ENCODE peak calls at places on chromosome 12, in seven cellular contexts. R is HepG2, P is K562, Y is GM12878, T is HCT116, G is WTC11, U is H1. C is an unnamed sample.

GRCh38 chr12:34390846-34391700 is 368.8 kb downstream of the ALG10 start:
- DNase-seq in T (no peak), Y (no peak), P (no peak), G (no peak), R (no peak), U (no peak), C (no peak)

GRCh38 chr12:59833408-59833807 is 237.6 kb downstream of the SLC16A7 start:
- DNase-seq in G (no peak), U (no peak), T (no peak), P (no peak), Y (no peak), R (no peak), C (no peak)

GRCh38 chr12:57111046-57111698 is at the start of gene STAT6:
- DNase-seq in Y (no peak), G (peak), P (peak), T (no peak), U (no peak), R (peak), C (peak)

GRCh38 chr12:30980886-30981662 is 54.5 kb downstream of the TSPAN11 start:
- DNase-seq in P (no peak), T (no peak), R (no peak), G (no peak), U (no peak), Y (no peak), C (no peak)

GRCh38 chr12:95185096-95185495 is 32.2 kb downstream of the FGD6 start:
- DNase-seq in P (no peak), R (no peak), U (no peak), G (no peak), T (no peak), Y (no peak), C (no peak)

GRCh38 chr12:97164936-97165335 is 257.9 kb downstream of the NEDD1 start:
- DNase-seq in T (no peak), G (no peak), Y (no peak), R (no peak), U (no peak), P (no peak), C (no peak)

GRCh38 chr12:107356937-107357295 is 263.6 kb upstream of the CRY1 start:
- DNase-seq in G (no peak), Y (no peak), P (no peak), R (no peak), U (no peak), T (no peak), C (no peak)

GRCh38 chr12:4849024-4849594 is 60.6 kb upstream of the KCNA1 start:
- DNase-seq in T (no peak), R (peak), U (no peak), Y (no peak), P (peak), G (no peak), C (peak)

GRCh38 chr12:124474709-124475108 is 92.7 kb downstream of the NCOR2 start:
- DNase-seq in Y (no peak), R (no peak), T (no peak), U (no peak), G (no peak), P (no peak), C (no peak)

GRCh38 chr12:48002773-48003218 is 1.5 kb downstream of the COL2A1 start:
- DNase-seq in G (peak), U (peak), T (no peak), P (no peak), Y (no peak), R (no peak), C (peak)
- TF ChIP-seq SP1 in G (no peak), U (no peak), T (no peak), P (no peak), Y (no peak), R (no peak), C (no peak)

DNA sequence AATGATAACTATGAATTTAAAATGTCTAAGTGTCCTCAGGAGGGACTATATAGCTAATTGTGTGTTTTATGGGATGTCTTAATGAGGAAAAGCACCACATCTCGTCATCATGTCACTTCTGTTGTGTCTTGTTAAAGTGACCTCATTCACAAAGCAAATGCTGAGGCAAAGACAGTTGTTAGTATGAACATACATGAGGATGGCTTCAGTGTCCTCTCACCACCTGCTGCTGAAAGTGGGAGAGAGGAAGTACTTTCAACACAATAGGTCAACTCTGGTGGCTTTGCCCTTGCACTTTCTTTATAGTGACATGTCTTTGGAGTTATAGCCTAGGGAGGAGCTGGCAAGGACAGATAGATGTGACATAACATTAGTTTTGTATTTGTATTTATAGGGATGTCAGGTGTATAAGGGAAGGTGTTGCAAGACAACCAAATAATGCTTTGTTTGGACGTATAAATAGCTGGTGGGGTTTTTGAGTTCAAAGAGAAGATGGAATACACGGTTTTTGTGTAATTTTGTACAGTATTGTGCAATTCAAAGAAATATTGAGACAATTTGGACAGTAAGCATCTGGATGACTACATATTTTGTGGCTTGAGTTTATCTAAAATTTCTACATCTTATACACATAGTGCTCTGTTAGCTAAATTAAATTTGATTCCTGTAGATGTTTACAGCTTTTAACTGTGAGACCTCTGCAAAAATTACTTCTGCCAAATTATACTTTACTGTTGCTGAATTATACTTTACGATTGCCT is 131.7 kb upstream of the ATP2B1 start:
- DNase-seq in Y (no peak), G (no peak), U (no peak), T (no peak), R (no peak), P (no peak), C (no peak)
- TF ChIP-seq SP1 in Y (no peak), G (no peak), U (no peak), T (no peak), R (no peak), P (no peak), C (no peak)

GRCh38 chr12:125971981-125972380 is 906.7 kb downstream of the AACS start:
- DNase-seq in P (no peak), T (no peak), G (no peak), U (no peak), R (no peak), Y (no peak), C (no peak)
- TF ChIP-seq SP1 in P (no peak), T (no peak), G (no peak), U (no peak), R (no peak), Y (no peak), C (no peak)

GRCh38 chr12:27305673-27306504 is 26.7 kb upstream of the BMAL2 start:
- DNase-seq in T (peak), U (no peak), G (no peak), Y (no peak), P (peak), R (peak), C (no peak)
- TF ChIP-seq SP1 in T (no peak), U (no peak), G (no peak), Y (no peak), P (no peak), R (no peak), C (no peak)

GRCh38 chr12:94074216-94074969 is 74.0 kb upstream of the PLXNC1 start:
- DNase-seq in R (no peak), G (no peak), T (no peak), U (no peak), Y (no peak), P (no peak), C (no peak)

GRCh38 chr12:94074970-94075695 is 73.2 kb upstream of the PLXNC1 start:
- DNase-seq in T (peak), G (no peak), P (peak), U (no peak), R (peak), Y (no peak), C (peak)

GRCh38 chr12:94070520-94070919 is 77.9 kb upstream of the PLXNC1 start:
- DNase-seq in G (no peak), U (no peak), T (no peak), Y (no peak), R (no peak), P (no peak), C (no peak)

GRCh38 chr12:94071258-94071657 is 77.1 kb upstream of the PLXNC1 start:
- DNase-seq in U (no peak), Y (no peak), T (no peak), R (no peak), G (no peak), P (no peak), C (no peak)

GRCh38 chr12:94073441-94074051 is 74.8 kb upstream of the PLXNC1 start:
- DNase-seq in G (no peak), T (no peak), Y (no peak), P (no peak), U (no peak), R (no peak), C (no peak)
- TF ChIP-seq SP1 in G (no peak), T (no peak), Y (no peak), P (no peak), U (no peak), R (no peak), C (no peak)

C was measured in HEK293T.